ENCODE peak calls at places on chromosomes 12 and 14, in ten cellular contexts. One of them, this sample, is unnamed.

GRCh38 chr12:52025301-52026172 is 18.8 kb downstream of the TAMALIN start:
- DNase-seq in AML-193: peak; percentile 77
- DNase-seq in PC-3: peak; percentile 90
- DNase-seq in breast epithelium: peak; percentile 83
- DNase-seq in stimulated activated CD8-positive, alpha-beta memory T cell treated with anti-CD3 and anti-CD28 coated beads, Interleukin-4, amount 100 ng/mL, for 24 hours: peak; percentile 72
- DNase-seq in T47D: peak; percentile 93
- DNase-seq in brain microvascular endothelial cell: peak; percentile 61
- DNase-seq in AG20443: peak; percentile 86
- DNase-seq in right cardiac atrium: peak; percentile 93
- DNase-seq in NCI-H1092: peak; percentile 66
- DNase-seq in this sample: peak; percentile 95

GRCh38 chr14:79629891-79630560 is 581.3 kb downstream of the DIO2 start:
- DNase-seq in AML-193: no peak
- DNase-seq in PC-3: no peak
- DNase-seq in breast epithelium: no peak
- DNase-seq in stimulated activated CD8-positive, alpha-beta memory T cell treated with anti-CD3 and anti-CD28 coated beads, Interleukin-4, amount 100 ng/mL, for 24 hours: no peak
- DNase-seq in T47D: no peak
- DNase-seq in brain microvascular endothelial cell: no peak
- DNase-seq in AG20443: no peak
- DNase-seq in right cardiac atrium: no peak
- DNase-seq in NCI-H1092: no peak
- DNase-seq in this sample: no peak

GRCh38 chr14:99522934-99523660 is 41.9 kb downstream of the CCNK start:
- DNase-seq in AML-193: no peak
- DNase-seq in PC-3: no peak
- DNase-seq in breast epithelium: no peak
- DNase-seq in stimulated activated CD8-positive, alpha-beta memory T cell treated with anti-CD3 and anti-CD28 coated beads, Interleukin-4, amount 100 ng/mL, for 24 hours: no peak
- DNase-seq in T47D: no peak
- DNase-seq in brain microvascular endothelial cell: no peak
- DNase-seq in AG20443: no peak
- DNase-seq in right cardiac atrium: peak; percentile 51
- DNase-seq in NCI-H1092: no peak
- DNase-seq in this sample: no peak

GRCh38 chr12:20451759-20452158 is 83.4 kb downstream of the PDE3A start:
- DNase-seq in AML-193: no peak
- DNase-seq in PC-3: peak; percentile 13
- DNase-seq in breast epithelium: no peak
- DNase-seq in stimulated activated CD8-positive, alpha-beta memory T cell treated with anti-CD3 and anti-CD28 coated beads, Interleukin-4, amount 100 ng/mL, for 24 hours: no peak
- DNase-seq in T47D: no peak
- DNase-seq in brain microvascular endothelial cell: peak; percentile 97
- DNase-seq in AG20443: peak; percentile 13
- DNase-seq in right cardiac atrium: no peak
- DNase-seq in NCI-H1092: no peak
- DNase-seq in this sample: no peak

GRCh38 chr14:92850492-92850891 is 56.4 kb downstream of the GOLGA5 start:
- DNase-seq in AML-193: no peak
- DNase-seq in PC-3: no peak
- DNase-seq in breast epithelium: no peak
- DNase-seq in stimulated activated CD8-positive, alpha-beta memory T cell treated with anti-CD3 and anti-CD28 coated beads, Interleukin-4, amount 100 ng/mL, for 24 hours: no peak
- DNase-seq in T47D: no peak
- DNase-seq in brain microvascular endothelial cell: peak; percentile 28
- DNase-seq in AG20443: peak; percentile 26
- DNase-seq in right cardiac atrium: no peak
- DNase-seq in NCI-H1092: no peak
- DNase-seq in this sample: no peak

GRCh38 chr14:21063479-21063878 is 5.9 kb downstream of the RNASE8 start:
- DNase-seq in AML-193: no peak
- DNase-seq in PC-3: peak; percentile 43
- DNase-seq in breast epithelium: no peak
- DNase-seq in stimulated activated CD8-positive, alpha-beta memory T cell treated with anti-CD3 and anti-CD28 coated beads, Interleukin-4, amount 100 ng/mL, for 24 hours: no peak
- DNase-seq in T47D: no peak
- DNase-seq in brain microvascular endothelial cell: peak; percentile 84
- DNase-seq in AG20443: peak; percentile 75
- DNase-seq in right cardiac atrium: no peak
- DNase-seq in NCI-H1092: no peak
- DNase-seq in this sample: no peak

GRCh38 chr14:64734990-64735389 is 30.8 kb downstream of the PLEKHG3 start:
- DNase-seq in AML-193: no peak
- DNase-seq in PC-3: no peak
- DNase-seq in breast epithelium: no peak
- DNase-seq in stimulated activated CD8-positive, alpha-beta memory T cell treated with anti-CD3 and anti-CD28 coated beads, Interleukin-4, amount 100 ng/mL, for 24 hours: no peak
- DNase-seq in T47D: no peak
- DNase-seq in brain microvascular endothelial cell: no peak
- DNase-seq in AG20443: no peak
- DNase-seq in right cardiac atrium: peak; percentile 23
- DNase-seq in NCI-H1092: peak; percentile 26
- DNase-seq in this sample: no peak

GRCh38 chr12:18340186-18340585 is 78.9 kb downstream of the PIK3C2G start:
- DNase-seq in AML-193: no peak
- DNase-seq in PC-3: no peak
- DNase-seq in breast epithelium: no peak
- DNase-seq in stimulated activated CD8-positive, alpha-beta memory T cell treated with anti-CD3 and anti-CD28 coated beads, Interleukin-4, amount 100 ng/mL, for 24 hours: no peak
- DNase-seq in T47D: no peak
- DNase-seq in brain microvascular endothelial cell: no peak
- DNase-seq in AG20443: no peak
- DNase-seq in right cardiac atrium: no peak
- DNase-seq in NCI-H1092: no peak
- DNase-seq in this sample: no peak

GRCh38 chr14:92848941-92849340 is 54.8 kb downstream of the GOLGA5 start:
- DNase-seq in AML-193: no peak
- DNase-seq in PC-3: no peak
- DNase-seq in breast epithelium: no peak
- DNase-seq in stimulated activated CD8-positive, alpha-beta memory T cell treated with anti-CD3 and anti-CD28 coated beads, Interleukin-4, amount 100 ng/mL, for 24 hours: no peak
- DNase-seq in T47D: no peak
- DNase-seq in brain microvascular endothelial cell: no peak
- DNase-seq in AG20443: no peak
- DNase-seq in right cardiac atrium: no peak
- DNase-seq in NCI-H1092: peak; percentile 83
- DNase-seq in this sample: no peak

GRCh38 chr12:33581613-33582122 is 142.0 kb upstream of the SYT10 start:
- DNase-seq in AML-193: no peak
- DNase-seq in PC-3: no peak
- DNase-seq in breast epithelium: no peak
- DNase-seq in stimulated activated CD8-positive, alpha-beta memory T cell treated with anti-CD3 and anti-CD28 coated beads, Interleukin-4, amount 100 ng/mL, for 24 hours: no peak
- DNase-seq in T47D: no peak
- DNase-seq in brain microvascular endothelial cell: no peak
- DNase-seq in AG20443: no peak
- DNase-seq in right cardiac atrium: no peak
- DNase-seq in NCI-H1092: no peak
- DNase-seq in this sample: no peak

GRCh38 chr12:6632026-6632978 is 3.5 kb downstream of the LPAR5 start:
- DNase-seq in AML-193: no peak
- DNase-seq in PC-3: no peak
- DNase-seq in breast epithelium: no peak
- DNase-seq in stimulated activated CD8-positive, alpha-beta memory T cell treated with anti-CD3 and anti-CD28 coated beads, Interleukin-4, amount 100 ng/mL, for 24 hours: no peak
- DNase-seq in T47D: no peak
- DNase-seq in brain microvascular endothelial cell: no peak
- DNase-seq in AG20443: no peak
- DNase-seq in right cardiac atrium: no peak
- DNase-seq in NCI-H1092: no peak
- DNase-seq in this sample: no peak

GRCh38 chr12:104063712-104064030 is 660 bp upstream of the HCFC2 start:
- DNase-seq in AML-193: no peak
- DNase-seq in PC-3: no peak
- DNase-seq in breast epithelium: no peak
- DNase-seq in stimulated activated CD8-positive, alpha-beta memory T cell treated with anti-CD3 and anti-CD28 coated beads, Interleukin-4, amount 100 ng/mL, for 24 hours: no peak
- DNase-seq in T47D: no peak
- DNase-seq in brain microvascular endothelial cell: peak; percentile 28
- DNase-seq in AG20443: no peak
- DNase-seq in right cardiac atrium: no peak
- DNase-seq in NCI-H1092: no peak
- DNase-seq in this sample: no peak

GRCh38 chr12:13182881-13183280 is 13.6 kb upstream of the EMP1 start:
- DNase-seq in AML-193: no peak
- DNase-seq in PC-3: no peak
- DNase-seq in breast epithelium: no peak
- DNase-seq in stimulated activated CD8-positive, alpha-beta memory T cell treated with anti-CD3 and anti-CD28 coated beads, Interleukin-4, amount 100 ng/mL, for 24 hours: no peak
- DNase-seq in T47D: no peak
- DNase-seq in brain microvascular endothelial cell: no peak
- DNase-seq in AG20443: no peak
- DNase-seq in right cardiac atrium: no peak
- DNase-seq in NCI-H1092: no peak
- DNase-seq in this sample: no peak

GRCh38 chr12:95231190-95231589 is 13.6 kb downstream of the VEZT start:
- DNase-seq in AML-193: no peak
- DNase-seq in PC-3: peak; percentile 16
- DNase-seq in breast epithelium: no peak
- DNase-seq in stimulated activated CD8-positive, alpha-beta memory T cell treated with anti-CD3 and anti-CD28 coated beads, Interleukin-4, amount 100 ng/mL, for 24 hours: no peak
- DNase-seq in T47D: no peak
- DNase-seq in brain microvascular endothelial cell: peak; percentile 63
- DNase-seq in AG20443: no peak
- DNase-seq in right cardiac atrium: no peak
- DNase-seq in NCI-H1092: no peak
- DNase-seq in this sample: no peak

GRCh38 chr12:117098071-117098360 is 1.2 kb downstream of the TESC start:
- DNase-seq in AML-193: no peak
- DNase-seq in PC-3: no peak
- DNase-seq in breast epithelium: no peak
- DNase-seq in stimulated activated CD8-positive, alpha-beta memory T cell treated with anti-CD3 and anti-CD28 coated beads, Interleukin-4, amount 100 ng/mL, for 24 hours: no peak
- DNase-seq in T47D: no peak
- DNase-seq in brain microvascular endothelial cell: no peak
- DNase-seq in AG20443: no peak
- DNase-seq in right cardiac atrium: no peak
- DNase-seq in NCI-H1092: no peak
- DNase-seq in this sample: no peak

GRCh38 chr14:105011312-105011990 is 9.4 kb downstream of the CDCA4 start:
- DNase-seq in AML-193: no peak
- DNase-seq in PC-3: no peak
- DNase-seq in breast epithelium: no peak
- DNase-seq in stimulated activated CD8-positive, alpha-beta memory T cell treated with anti-CD3 and anti-CD28 coated beads, Interleukin-4, amount 100 ng/mL, for 24 hours: no peak
- DNase-seq in T47D: no peak
- DNase-seq in brain microvascular endothelial cell: no peak
- DNase-seq in AG20443: no peak
- DNase-seq in right cardiac atrium: no peak
- DNase-seq in NCI-H1092: no peak
- DNase-seq in this sample: no peak

GRCh38 chr12:123941485-123942276 is 30.9 kb downstream of the CCDC92 start:
- DNase-seq in AML-193: no peak
- DNase-seq in PC-3: no peak
- DNase-seq in breast epithelium: no peak
- DNase-seq in stimulated activated CD8-positive, alpha-beta memory T cell treated with anti-CD3 and anti-CD28 coated beads, Interleukin-4, amount 100 ng/mL, for 24 hours: no peak
- DNase-seq in T47D: no peak
- DNase-seq in brain microvascular endothelial cell: no peak
- DNase-seq in AG20443: no peak
- DNase-seq in right cardiac atrium: no peak
- DNase-seq in NCI-H1092: no peak
- DNase-seq in this sample: no peak

GRCh38 chr14:72608391-72609204 is 285.3 kb downstream of the DPF3 start:
- DNase-seq in AML-193: no peak
- DNase-seq in PC-3: peak; percentile 95
- DNase-seq in breast epithelium: no peak
- DNase-seq in stimulated activated CD8-positive, alpha-beta memory T cell treated with anti-CD3 and anti-CD28 coated beads, Interleukin-4, amount 100 ng/mL, for 24 hours: no peak
- DNase-seq in T47D: no peak
- DNase-seq in brain microvascular endothelial cell: peak; percentile 93
- DNase-seq in AG20443: peak; percentile 94
- DNase-seq in right cardiac atrium: no peak
- DNase-seq in NCI-H1092: no peak
- DNase-seq in this sample: no peak

GRCh38 chr12:30836656-30837445 is 82.1 kb upstream of the CAPRIN2 start:
- DNase-seq in AML-193: no peak
- DNase-seq in PC-3: peak; percentile 58
- DNase-seq in breast epithelium: no peak
- DNase-seq in stimulated activated CD8-positive, alpha-beta memory T cell treated with anti-CD3 and anti-CD28 coated beads, Interleukin-4, amount 100 ng/mL, for 24 hours: no peak
- DNase-seq in T47D: no peak
- DNase-seq in brain microvascular endothelial cell: no peak
- DNase-seq in AG20443: no peak
- DNase-seq in right cardiac atrium: no peak
- DNase-seq in NCI-H1092: no peak
- DNase-seq in this sample: no peak

GRCh38 chr12:68521321-68521839 is 89.3 kb upstream of the RAP1B start:
- DNase-seq in AML-193: no peak
- DNase-seq in PC-3: peak; percentile 67
- DNase-seq in breast epithelium: no peak
- DNase-seq in stimulated activated CD8-positive, alpha-beta memory T cell treated with anti-CD3 and anti-CD28 coated beads, Interleukin-4, amount 100 ng/mL, for 24 hours: no peak
- DNase-seq in T47D: no peak
- DNase-seq in brain microvascular endothelial cell: peak; percentile 78
- DNase-seq in AG20443: peak; percentile 80
- DNase-seq in right cardiac atrium: no peak
- DNase-seq in NCI-H1092: no peak
- DNase-seq in this sample: no peak

GRCh38 chr14:78141590-78141989 is 28.6 kb upstream of the NRXN3 start:
- DNase-seq in AML-193: no peak
- DNase-seq in PC-3: no peak
- DNase-seq in breast epithelium: no peak
- DNase-seq in stimulated activated CD8-positive, alpha-beta memory T cell treated with anti-CD3 and anti-CD28 coated beads, Interleukin-4, amount 100 ng/mL, for 24 hours: no peak
- DNase-seq in T47D: no peak
- DNase-seq in brain microvascular endothelial cell: no peak
- DNase-seq in AG20443: no peak
- DNase-seq in right cardiac atrium: no peak
- DNase-seq in NCI-H1092: no peak
- DNase-seq in this sample: no peak

GRCh38 chr12:9754984-9755383 is 5.7 kb downstream of the CD69 start:
- DNase-seq in AML-193: no peak
- DNase-seq in PC-3: no peak
- DNase-seq in breast epithelium: no peak
- DNase-seq in stimulated activated CD8-positive, alpha-beta memory T cell treated with anti-CD3 and anti-CD28 coated beads, Interleukin-4, amount 100 ng/mL, for 24 hours: no peak
- DNase-seq in T47D: no peak
- DNase-seq in brain microvascular endothelial cell: no peak
- DNase-seq in AG20443: no peak
- DNase-seq in right cardiac atrium: no peak
- DNase-seq in NCI-H1092: no peak
- DNase-seq in this sample: no peak

GRCh38 chr12:8615206-8615605 is 2.5 kb upstream of the AICDA start:
- DNase-seq in AML-193: no peak
- DNase-seq in PC-3: no peak
- DNase-seq in breast epithelium: no peak
- DNase-seq in stimulated activated CD8-positive, alpha-beta memory T cell treated with anti-CD3 and anti-CD28 coated beads, Interleukin-4, amount 100 ng/mL, for 24 hours: no peak
- DNase-seq in T47D: no peak
- DNase-seq in brain microvascular endothelial cell: no peak
- DNase-seq in AG20443: no peak
- DNase-seq in right cardiac atrium: no peak
- DNase-seq in NCI-H1092: no peak
- DNase-seq in this sample: no peak

GRCh38 chr14:80906946-80907345 is 34.6 kb downstream of the CEP128 start:
- DNase-seq in AML-193: no peak
- DNase-seq in PC-3: no peak
- DNase-seq in breast epithelium: no peak
- DNase-seq in stimulated activated CD8-positive, alpha-beta memory T cell treated with anti-CD3 and anti-CD28 coated beads, Interleukin-4, amount 100 ng/mL, for 24 hours: no peak
- DNase-seq in T47D: no peak
- DNase-seq in brain microvascular endothelial cell: no peak
- DNase-seq in AG20443: peak; percentile 63
- DNase-seq in right cardiac atrium: no peak
- DNase-seq in NCI-H1092: no peak
- DNase-seq in this sample: no peak

GRCh38 chr12:70919597-70920035 is 922 bp downstream of the PTPRR start:
- DNase-seq in AML-193: no peak
- DNase-seq in PC-3: no peak
- DNase-seq in breast epithelium: no peak
- DNase-seq in stimulated activated CD8-positive, alpha-beta memory T cell treated with anti-CD3 and anti-CD28 coated beads, Interleukin-4, amount 100 ng/mL, for 24 hours: no peak
- DNase-seq in T47D: peak; percentile 63
- DNase-seq in brain microvascular endothelial cell: no peak
- DNase-seq in AG20443: peak; percentile 19
- DNase-seq in right cardiac atrium: no peak
- DNase-seq in NCI-H1092: no peak
- DNase-seq in this sample: no peak

GRCh38 chr12:45276154-45276553 is 60.3 kb downstream of the ANO6 start:
- DNase-seq in AML-193: no peak
- DNase-seq in PC-3: no peak
- DNase-seq in breast epithelium: no peak
- DNase-seq in stimulated activated CD8-positive, alpha-beta memory T cell treated with anti-CD3 and anti-CD28 coated beads, Interleukin-4, amount 100 ng/mL, for 24 hours: no peak
- DNase-seq in T47D: no peak
- DNase-seq in brain microvascular endothelial cell: no peak
- DNase-seq in AG20443: no peak
- DNase-seq in right cardiac atrium: no peak
- DNase-seq in NCI-H1092: no peak
- DNase-seq in this sample: no peak

GRCh38 chr12:123078114-123078465 is 72.8 kb downstream of the PITPNM2 start:
- DNase-seq in AML-193: no peak
- DNase-seq in PC-3: no peak
- DNase-seq in breast epithelium: no peak
- DNase-seq in stimulated activated CD8-positive, alpha-beta memory T cell treated with anti-CD3 and anti-CD28 coated beads, Interleukin-4, amount 100 ng/mL, for 24 hours: no peak
- DNase-seq in T47D: no peak
- DNase-seq in brain microvascular endothelial cell: no peak
- DNase-seq in AG20443: no peak
- DNase-seq in right cardiac atrium: peak; percentile 16
- DNase-seq in NCI-H1092: no peak
- DNase-seq in this sample: no peak

GRCh38 chr14:100362311-100362927 is 39.3 kb downstream of the SLC25A47 start:
- DNase-seq in AML-193: no peak
- DNase-seq in PC-3: no peak
- DNase-seq in breast epithelium: no peak
- DNase-seq in stimulated activated CD8-positive, alpha-beta memory T cell treated with anti-CD3 and anti-CD28 coated beads, Interleukin-4, amount 100 ng/mL, for 24 hours: no peak
- DNase-seq in T47D: no peak
- DNase-seq in brain microvascular endothelial cell: no peak
- DNase-seq in AG20443: no peak
- DNase-seq in right cardiac atrium: no peak
- DNase-seq in NCI-H1092: no peak
- DNase-seq in this sample: no peak

This sample was measured in omental fat pad.